ENCODE peak calls at places on chromosomes 12 and 14, in four cellular contexts. G is right cardiac atrium, J is dorsolateral prefrontal cortex, R is PC-3. A is an unnamed sample.

GRCh38 chr14:103679351-103679750 is 35.9 kb downstream of the XRCC3 start:
- DNase-seq in G (no peak), J (no peak), R (peak), A (no peak)

GRCh38 chr12:116675339-116676107 is 62.3 kb downstream of the SPRING1 start:
- DNase-seq in G (no peak), J (no peak), R (no peak), A (no peak)

GRCh38 chr12:304815-305214 is 42.2 kb upstream of the SLC6A13 start:
- DNase-seq in G (no peak), J (no peak), R (peak), A (no peak)

GRCh38 chr12:65364021-65364420 is 85.5 kb downstream of the MSRB3 start:
- DNase-seq in G (no peak), J (no peak), R (no peak), A (no peak)

GRCh38 chr12:64744422-64745258 is 14.6 kb downstream of the GNS start:
- DNase-seq in G (no peak), J (no peak), R (peak), A (no peak)

GRCh38 chr14:67934087-67934486 is 114.5 kb downstream of the RAD51B start:
- DNase-seq in G (no peak), J (no peak), R (peak), A (no peak)

GRCh38 chr12:33012226-33012625 is 115.6 kb upstream of the PKP2 start:
- DNase-seq in G (no peak), J (no peak), R (peak), A (no peak)

GRCh38 chr14:64705406-64706118 is 1.3 kb downstream of the PLEKHG3 start:
- DNase-seq in G (no peak), J (peak), R (no peak), A (peak)

DNA sequence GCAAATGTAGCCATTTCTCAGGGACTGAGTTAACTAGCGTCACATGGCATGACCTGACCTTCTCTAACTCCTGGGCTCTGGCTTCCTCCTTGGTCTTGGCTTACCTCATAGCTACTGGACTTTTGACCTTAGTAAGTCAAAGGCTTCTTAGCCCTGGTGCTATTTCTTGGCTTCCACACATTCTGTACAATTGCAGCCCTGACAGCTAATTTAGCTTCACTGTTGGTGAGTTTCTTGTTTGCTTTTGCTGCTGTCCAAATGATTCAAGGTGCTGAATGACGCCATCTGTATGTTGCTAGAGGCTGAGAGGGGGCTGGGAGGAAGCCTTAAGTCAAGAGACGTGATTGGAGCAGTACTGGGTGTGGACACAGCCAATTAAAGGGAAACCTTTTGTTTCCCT is 202.7 kb downstream of the PRKD1 start:
- DNase-seq in G (no peak), J (no peak), R (no peak), A (no peak)
- H3K27ac ChIP-seq in G (no peak), J (no peak), R (no peak), A (no peak)

GRCh38 chr14:100132903-100133510 is 26.4 kb downstream of the DEGS2 start:
- DNase-seq in G (no peak), J (no peak), R (no peak), A (no peak)
- H3K27ac ChIP-seq in G (no peak), J (peak), R (no peak), A (no peak)

GRCh38 chr12:122389677-122390076 is 32.8 kb downstream of the CLIP1 start:
- DNase-seq in G (no peak), J (no peak), R (no peak), A (no peak)
- H3K27ac ChIP-seq in G (no peak), J (no peak), R (no peak), A (no peak)

DNA sequence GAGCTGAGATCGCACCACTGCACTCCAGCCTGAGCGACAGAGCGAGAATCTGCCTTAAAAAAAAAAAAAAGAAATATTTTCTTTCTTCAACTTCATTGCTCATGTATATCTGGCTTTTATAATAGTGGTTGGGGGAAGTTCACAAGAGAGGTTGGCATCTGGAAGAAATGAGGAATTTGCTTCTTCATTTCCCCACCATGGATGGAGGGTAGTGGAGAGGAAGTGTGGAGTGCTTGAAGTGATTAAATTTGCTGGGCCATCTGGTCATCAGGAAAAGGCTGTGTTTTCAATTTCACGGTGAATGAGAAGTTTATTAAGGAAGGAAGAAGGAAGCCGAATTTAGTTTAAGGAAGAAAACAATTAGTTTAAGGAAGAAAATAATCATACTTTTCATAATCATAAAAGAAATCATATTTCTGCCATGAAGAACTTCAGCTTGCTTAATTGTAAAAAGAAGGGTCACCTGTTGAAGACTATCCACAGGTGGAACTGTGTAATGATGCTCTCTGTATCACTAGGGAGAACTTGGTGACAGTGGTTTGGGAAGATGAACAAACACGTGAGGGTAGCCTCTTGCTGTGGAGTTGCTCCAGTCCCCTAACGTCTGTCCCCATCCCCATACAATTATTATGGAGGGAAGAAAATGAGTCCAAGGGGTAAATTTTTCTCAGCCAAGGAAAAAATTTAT is 197.3 kb upstream of the ARHGAP5 start:
- DNase-seq in G (no peak), J (no peak), R (no peak), A (no peak)
- H3K27ac ChIP-seq in G (no peak), J (no peak), R (no peak), A (no peak)

GRCh38 chr12:14554281-14555008 is 13.2 kb downstream of the PLBD1 start:
- DNase-seq in G (peak), J (peak), R (peak), A (peak)

GRCh38 chr12:14560904-14561574 is 6.6 kb downstream of the PLBD1 start:
- DNase-seq in G (no peak), J (no peak), R (no peak), A (no peak)

GRCh38 chr12:14561677-14562076 is 6.0 kb downstream of the PLBD1 start:
- DNase-seq in G (no peak), J (no peak), R (no peak), A (no peak)

GRCh38 chr12:14558377-14559051 is 9.2 kb downstream of the PLBD1 start:
- DNase-seq in G (no peak), J (no peak), R (no peak), A (no peak)

DNA sequence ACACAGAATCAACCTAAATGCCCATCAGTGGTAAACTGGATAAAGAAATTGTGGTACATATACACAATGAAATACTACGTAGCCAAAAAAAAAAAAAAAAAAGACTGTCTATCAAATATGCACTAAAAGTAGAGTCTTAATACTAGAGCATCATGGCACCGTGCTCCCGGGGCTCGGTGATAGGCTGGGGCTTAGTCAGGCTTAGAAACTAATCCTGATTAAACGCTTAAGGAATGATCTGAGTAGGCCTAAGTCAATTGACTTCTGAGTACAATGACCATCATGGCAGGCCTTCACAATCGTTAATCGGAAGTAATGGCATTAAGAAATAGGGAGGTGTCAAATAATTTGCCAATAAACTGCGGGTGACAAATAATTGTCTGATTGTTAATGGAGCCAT is 9.7 kb downstream of the PLBD1 start:
- DNase-seq in G (no peak), J (no peak), R (no peak), A (no peak)
- H3K27ac ChIP-seq in G (no peak), J (no peak), R (no peak), A (no peak)

GRCh38 chr14:21527320-21527679 is 1.2 kb upstream of the SALL2 start:
- DNase-seq in G (no peak), J (no peak), R (no peak), A (no peak)
- H3K27ac ChIP-seq in G (no peak), J (no peak), R (no peak), A (no peak)

A was measured in substantia nigra.